ENCODE peak calls at places on chromosomes 13 and 19, in four cellular contexts. One of them, this sample, is unnamed.
A peak's percentile ranks its signal among the peaks of the same experiment; 100 is the strongest.

GRCh38 chr13:48849515-48849914 is 126.2 kb upstream of the FNDC3A start:
- DNase-seq in K562: no peak
- DNase-seq in psoas muscle: no peak
- DNase-seq in neural progenitor cell: no peak
- DNase-seq in this sample: no peak

GRCh38 chr13:21402586-21403307 is 56.4 kb downstream of the ZDHHC20 start:
- DNase-seq in K562: no peak
- DNase-seq in psoas muscle: no peak
- DNase-seq in neural progenitor cell: no peak
- DNase-seq in this sample: no peak

GRCh38 chr19:44767295-44768180 is 10.2 kb upstream of the CBLC start:
- DNase-seq in K562: no peak
- DNase-seq in psoas muscle: no peak
- DNase-seq in neural progenitor cell: no peak
- DNase-seq in this sample: no peak

GRCh38 chr13:105920375-105920774 is 615.1 kb downstream of the EFNB2 start:
- DNase-seq in K562: no peak
- DNase-seq in psoas muscle: no peak
- DNase-seq in neural progenitor cell: peak; percentile 88
- DNase-seq in this sample: no peak

GRCh38 chr19:38778733-38779132 is 5.4 kb upstream of the LGALS7 start:
- DNase-seq in K562: no peak
- DNase-seq in psoas muscle: no peak
- DNase-seq in neural progenitor cell: no peak
- DNase-seq in this sample: peak; percentile 88

GRCh38 chr19:35847911-35848310 is 4.4 kb downstream of the NPHS1 start:
- DNase-seq in K562: no peak
- DNase-seq in psoas muscle: no peak
- DNase-seq in neural progenitor cell: no peak
- DNase-seq in this sample: no peak

GRCh38 chr13:45522571-45522970 is 57.8 kb downstream of the COG3 start:
- DNase-seq in K562: no peak
- DNase-seq in psoas muscle: no peak
- DNase-seq in neural progenitor cell: no peak
- DNase-seq in this sample: no peak

GRCh38 chr13:90824027-90824426 is 523.5 kb upstream of the MIR17HG start:
- DNase-seq in K562: no peak
- DNase-seq in psoas muscle: no peak
- DNase-seq in neural progenitor cell: no peak
- DNase-seq in this sample: no peak

GRCh38 chr19:51564791-51565190 is 6.3 kb upstream of the ZNF175 start:
- DNase-seq in K562: peak; percentile 27
- DNase-seq in psoas muscle: no peak
- DNase-seq in neural progenitor cell: no peak
- DNase-seq in this sample: no peak

DNA sequence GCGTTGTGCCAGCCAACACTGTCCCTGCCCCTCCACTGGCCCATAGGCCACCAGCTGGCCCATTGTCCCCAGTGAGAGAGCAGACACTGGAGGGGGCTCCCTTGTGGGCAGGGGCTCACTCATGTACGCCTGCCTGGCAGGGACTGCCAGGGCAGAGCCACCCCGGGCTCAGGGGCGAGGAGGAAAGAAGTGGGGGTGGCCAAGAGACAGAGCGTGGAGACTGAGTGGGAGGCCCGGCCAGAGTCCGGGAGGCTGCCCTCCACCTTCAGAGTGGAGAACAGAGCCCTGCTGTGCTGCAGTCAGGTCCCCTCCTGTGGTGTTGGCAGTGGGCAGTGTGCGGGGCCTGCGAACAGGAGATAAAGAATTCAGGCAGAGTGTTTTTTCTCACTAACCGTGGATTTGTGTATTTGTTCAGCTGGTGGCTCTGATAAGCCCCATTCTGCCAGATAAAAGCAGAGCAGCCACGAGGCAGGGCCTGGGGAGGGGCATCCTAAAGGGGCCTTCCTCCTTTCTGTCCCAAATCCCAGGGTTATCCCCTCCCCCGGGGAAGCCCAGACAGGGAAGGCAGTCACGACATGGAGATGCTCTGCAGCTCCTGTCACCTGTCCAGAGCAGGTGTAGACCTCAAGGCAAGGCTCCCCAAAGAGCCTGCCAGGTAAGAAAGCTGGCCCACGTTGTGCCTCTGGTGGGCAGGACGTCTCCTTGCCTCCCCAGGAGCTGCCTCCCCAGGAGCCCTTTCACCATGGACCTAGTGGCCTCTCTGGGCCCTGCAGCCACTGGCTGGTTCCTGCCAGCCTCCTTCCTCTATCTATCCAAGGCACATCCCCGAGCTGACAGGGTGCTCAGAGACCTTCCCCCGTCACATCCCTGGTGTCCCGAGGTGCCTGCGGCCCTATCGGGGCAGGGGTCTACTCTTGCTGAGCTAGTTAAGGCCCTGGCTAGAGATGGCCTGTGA is 33.0 kb downstream of the LYL1 start:
- DNase-seq in K562: peak; percentile 91
- DNase-seq in psoas muscle: no peak
- DNase-seq in neural progenitor cell: no peak
- DNase-seq in this sample: no peak
- TF ChIP-seq CTCF in K562: peak; percentile 19
- TF ChIP-seq CTCF in psoas muscle: no peak
- TF ChIP-seq CTCF in neural progenitor cell: no peak
- TF ChIP-seq CTCF in this sample: no peak

GRCh38 chr19:10747674-10748073 is 29.8 kb downstream of the DNM2 start:
- DNase-seq in K562: no peak
- DNase-seq in psoas muscle: no peak
- DNase-seq in neural progenitor cell: no peak
- DNase-seq in this sample: no peak

GRCh38 chr19:10747271-10747670 is 29.4 kb downstream of the DNM2 start:
- DNase-seq in K562: no peak
- DNase-seq in psoas muscle: no peak
- DNase-seq in neural progenitor cell: no peak
- DNase-seq in this sample: no peak

GRCh38 chr19:10748924-10749434 is 31.1 kb downstream of the DNM2 start:
- DNase-seq in K562: peak; percentile 75
- DNase-seq in psoas muscle: peak; percentile 39
- DNase-seq in neural progenitor cell: no peak
- DNase-seq in this sample: no peak

GRCh38 chr19:10749435-10750384 is 31.8 kb downstream of the DNM2 start:
- DNase-seq in K562: no peak
- DNase-seq in psoas muscle: no peak
- DNase-seq in neural progenitor cell: no peak
- DNase-seq in this sample: no peak

GRCh38 chr19:10748195-10748923 is 30.5 kb downstream of the DNM2 start:
- DNase-seq in K562: no peak
- DNase-seq in psoas muscle: no peak
- DNase-seq in neural progenitor cell: no peak
- DNase-seq in this sample: no peak
- H3K4me3 ChIP-seq in K562: no peak overlapping the region
- H3K4me3 ChIP-seq in psoas muscle: no peak overlapping the region
- H3K4me3 ChIP-seq in neural progenitor cell: no peak overlapping the region
- H3K4me3 ChIP-seq in this sample: no peak overlapping the region

GRCh38 chr13:54945978-54946377 is 1917.4 kb downstream of the OLFM4 start:
- DNase-seq in K562: no peak
- DNase-seq in psoas muscle: no peak
- DNase-seq in neural progenitor cell: peak; percentile 8
- DNase-seq in this sample: no peak
- H3K9me3 ChIP-seq in K562: no peaks in the 10 kb centered on the region
- H3K9me3 ChIP-seq in psoas muscle: peaks cover 4% of the 10 kb centered on the region
- H3K9me3 ChIP-seq in neural progenitor cell: no peaks in the 10 kb centered on the region
- H3K9me3 ChIP-seq in this sample: peaks cover 52% of the 10 kb centered on the region

DNA sequence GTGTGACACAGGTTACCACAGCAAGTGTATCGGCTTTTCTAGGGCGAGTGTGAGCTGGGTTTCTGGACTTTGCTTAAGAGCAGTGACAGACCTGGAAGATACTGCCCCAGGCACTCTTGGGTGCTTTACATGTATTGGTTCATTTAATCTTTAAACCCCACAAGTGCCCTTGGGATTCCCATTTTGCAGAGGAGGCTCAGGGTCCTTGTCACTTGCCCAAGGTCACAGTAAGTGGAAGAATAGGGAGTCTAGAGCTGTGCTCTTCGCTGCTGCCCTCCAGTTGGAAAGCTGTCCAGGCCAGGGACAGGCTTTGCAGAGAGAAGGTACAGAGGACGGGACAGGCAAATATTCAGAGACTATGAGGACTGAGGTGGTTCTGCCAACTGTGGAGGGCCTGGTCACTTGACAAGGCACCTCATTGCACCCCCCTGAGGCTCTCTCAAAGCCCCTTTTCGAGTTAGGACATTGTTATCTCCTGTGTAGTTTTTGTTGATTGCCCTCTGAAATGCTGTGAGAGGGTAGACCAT is 42.4 kb downstream of the BBC3 start:
- DNase-seq in K562: no peak
- DNase-seq in psoas muscle: no peak
- DNase-seq in neural progenitor cell: no peak
- DNase-seq in this sample: no peak
- TF ChIP-seq CTCF in K562: no peak
- TF ChIP-seq CTCF in psoas muscle: no peak
- TF ChIP-seq CTCF in neural progenitor cell: no peak
- TF ChIP-seq CTCF in this sample: no peak

GRCh38 chr13:100673376-100673830 is 1.2 kb downstream of the TMTC4 start:
- DNase-seq in K562: no peak
- DNase-seq in psoas muscle: no peak
- DNase-seq in neural progenitor cell: peak; percentile 71
- DNase-seq in this sample: peak; percentile 83
- H3K4me3 ChIP-seq in K562: peak overlapping the region; percentile 75
- H3K4me3 ChIP-seq in psoas muscle: peak overlapping the region; percentile 69
- H3K4me3 ChIP-seq in neural progenitor cell: peak overlapping the region; percentile 65
- H3K4me3 ChIP-seq in this sample: peak overlapping the region; percentile 28

DNA sequence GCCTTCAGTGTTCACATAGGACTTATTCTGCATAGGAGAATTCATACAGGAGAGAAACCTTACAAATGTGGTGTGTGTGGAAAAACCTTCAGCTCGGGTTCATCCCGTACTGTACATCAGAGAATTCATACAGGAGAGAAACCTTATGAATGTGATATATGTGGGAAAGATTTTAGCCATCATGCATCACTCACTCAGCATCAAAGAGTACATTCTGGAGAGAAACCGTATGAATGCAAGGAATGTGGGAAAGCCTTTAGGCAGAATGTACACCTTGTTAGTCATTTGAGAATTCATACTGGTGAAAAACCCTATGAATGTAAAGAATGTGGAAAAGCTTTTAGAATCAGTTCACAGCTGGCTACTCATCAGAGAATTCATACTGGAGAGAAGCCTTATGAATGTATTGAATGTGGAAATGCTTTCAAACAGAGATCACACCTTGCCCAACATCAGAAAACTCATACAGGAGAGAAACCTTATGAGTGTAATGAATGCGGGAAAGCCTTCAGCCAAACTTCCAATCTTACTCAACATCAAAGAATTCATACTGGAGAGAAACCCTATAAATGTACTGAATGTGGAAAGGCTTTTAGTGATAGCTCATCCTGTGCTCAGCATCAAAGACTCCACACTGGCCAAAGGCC is 13.4 kb upstream of the ZFP28 start:
- DNase-seq in K562: no peak
- DNase-seq in psoas muscle: no peak
- DNase-seq in neural progenitor cell: no peak
- DNase-seq in this sample: no peak
- H3K9me3 ChIP-seq in K562: peaks cover 2% of the 10 kb centered on the region
- H3K9me3 ChIP-seq in psoas muscle: peaks cover 99% of the 10 kb centered on the region
- H3K9me3 ChIP-seq in neural progenitor cell: peaks cover 54% of the 10 kb centered on the region
- H3K9me3 ChIP-seq in this sample: peaks cover 100% of the 10 kb centered on the region